ENCODE peak calls at places on chromosomes 2 and 18, in eight cellular contexts. T is HS-27A; L is stimulated activated CD4-positive, alpha-beta T cell treated with anti-CD3 and anti-CD28 coated beads, TNF-alpha, amount 100 ng/mL, for 48 hours; S is right atrium auricular region; Q is colonic mucosa; I is endothelial cell; N is astrocyte of the spinal cord; O is HS-5. Y is an unnamed sample.

GRCh38 chr18:43314931-43315330 is 37.6 kb upstream of the SYT4 start:
- DNase-seq in T (no peak), L (no peak), S (no peak), Q (no peak), I (no peak), N (peak; percentile 2), O (no peak), Y (no peak)

GRCh38 chr2:109722026-109722425 is 72.1 kb upstream of the RGPD5 start:
- DNase-seq in T (no peak), L (no peak), S (peak; percentile 56), Q (peak; percentile 22), I (no peak), N (no peak), O (no peak), Y (no peak)

GRCh38 chr2:23617167-23617787 is 232.3 kb downstream of the KLHL29 start:
- DNase-seq in T (no peak), L (no peak), S (peak; percentile 85), Q (no peak), I (no peak), N (peak; percentile 50), O (no peak), Y (no peak)

GRCh38 chr2:48551548-48551947 is 21.6 kb downstream of the STON1 start:
- DNase-seq in T (no peak), L (no peak), S (no peak), Q (no peak), I (no peak), N (peak; percentile 54), O (no peak), Y (no peak)

GRCh38 chr2:236168110-236169067 is at the start of gene GBX2:
- DNase-seq in T (no peak), L (no peak), S (no peak), Q (peak; percentile 72), I (peak; percentile 77), N (peak; percentile 72), O (no peak), Y (peak; percentile 74)

GRCh38 chr2:1300284-1300683 is 113.0 kb upstream of the TPO start:
- DNase-seq in T (no peak), L (no peak), S (peak; percentile 48), Q (no peak), I (no peak), N (no peak), O (no peak), Y (no peak)

GRCh38 chr2:238236571-238236970 is 3.3 kb downstream of the HES6 start:
- DNase-seq in T (no peak), L (no peak), S (no peak), Q (no peak), I (no peak), N (no peak), O (no peak), Y (no peak)

GRCh38 chr18:2935438-2936192 is 77.3 kb downstream of the LPIN2 start:
- DNase-seq in T (peak; percentile 14), L (no peak), S (no peak), Q (no peak), I (no peak), N (no peak), O (no peak), Y (no peak)

GRCh38 chr2:77484026-77484425 is 38.1 kb downstream of the LRRTM4 start:
- DNase-seq in T (no peak), L (no peak), S (no peak), Q (no peak), I (no peak), N (peak; percentile 17), O (no peak), Y (no peak)

GRCh38 chr2:96539215-96539920 is 2.8 kb downstream of the ARID5A start:
- DNase-seq in T (no peak), L (no peak), S (no peak), Q (no peak), I (no peak), N (no peak), O (no peak), Y (no peak)

GRCh38 chr18:73880387-73880786 is 267.2 kb downstream of the FBXO15 start:
- DNase-seq in T (no peak), L (no peak), S (no peak), Q (no peak), I (no peak), N (no peak), O (no peak), Y (no peak)

GRCh38 chr18:44035554-44035953 is 645.1 kb upstream of the SETBP1 start:
- DNase-seq in T (no peak), L (no peak), S (no peak), Q (no peak), I (no peak), N (no peak), O (no peak), Y (no peak)

GRCh38 chr18:7590800-7591560 is 23.9 kb downstream of the PTPRM start:
- DNase-seq in T (no peak), L (no peak), S (no peak), Q (no peak), I (no peak), N (no peak), O (no peak), Y (peak; percentile 60)

GRCh38 chr2:45274190-45274926 is 265.1 kb upstream of the SIX2 start:
- DNase-seq in T (no peak), L (no peak), S (no peak), Q (no peak), I (no peak), N (no peak), O (no peak), Y (no peak)

GRCh38 chr2:237542001-237542704 is 24.2 kb upstream of the PRLH start:
- DNase-seq in T (no peak), L (no peak), S (no peak), Q (no peak), I (no peak), N (no peak), O (no peak), Y (no peak)

GRCh38 chr2:45598545-45598944 is 12.5 kb downstream of the SRBD1 start:
- DNase-seq in T (no peak), L (no peak), S (no peak), Q (no peak), I (no peak), N (no peak), O (no peak), Y (no peak)

GRCh38 chr2:96920801-96921560 is 51.1 kb upstream of the SEMA4C start:
- DNase-seq in T (no peak), L (no peak), S (no peak), Q (no peak), I (no peak), N (no peak), O (no peak), Y (no peak)

GRCh38 chr2:172101707-172102158 is 967 bp downstream of the DLX2 start:
- DNase-seq in T (no peak), L (no peak), S (no peak), Q (no peak), I (no peak), N (no peak), O (no peak), Y (no peak)

GRCh38 chr2:67694464-67694863 is 297.3 kb downstream of the ETAA1 start:
- DNase-seq in T (no peak), L (no peak), S (no peak), Q (no peak), I (no peak), N (no peak), O (no peak), Y (no peak)

GRCh38 chr2:135742307-135742838 is 718 bp downstream of the UBXN4 start:
- DNase-seq in T (no peak), L (no peak), S (no peak), Q (peak; percentile 43), I (no peak), N (peak; percentile 69), O (peak; percentile 29), Y (no peak)

GRCh38 chr2:173749315-173749714 is 215.9 kb downstream of the SP3 start:
- DNase-seq in T (no peak), L (no peak), S (no peak), Q (no peak), I (no peak), N (peak; percentile 61), O (peak; percentile 19), Y (no peak)

GRCh38 chr2:235493775-235494715 is at the start of gene AGAP1:
- DNase-seq in T (no peak), L (no peak), S (peak; percentile 88), Q (peak; percentile 90), I (peak; percentile 87), N (peak; percentile 90), O (peak; percentile 49), Y (peak; percentile 84)

GRCh38 chr2:129748653-129749052 is 230.8 kb upstream of the RAB6C start:
- DNase-seq in T (no peak), L (no peak), S (no peak), Q (no peak), I (no peak), N (no peak), O (no peak), Y (peak; percentile 46)

GRCh38 chr2:26687785-26688184 is 4.7 kb upstream of the KCNK3 start:
- DNase-seq in T (no peak), L (no peak), S (no peak), Q (no peak), I (no peak), N (no peak), O (no peak), Y (no peak)

GRCh38 chr18:43420950-43421349 is 143.7 kb upstream of the SYT4 start:
- DNase-seq in T (no peak), L (no peak), S (no peak), Q (no peak), I (no peak), N (no peak), O (no peak), Y (peak; percentile 14)

GRCh38 chr18:21443776-21444464 is 156.6 kb downstream of the ESCO1 start:
- DNase-seq in T (no peak), L (no peak), S (no peak), Q (no peak), I (no peak), N (no peak), O (no peak), Y (no peak)

GRCh38 chr18:12287684-12288405 is 20.2 kb upstream of the TUBB6 start:
- DNase-seq in T (peak; percentile 95), L (no peak), S (peak; percentile 88), Q (peak; percentile 63), I (no peak), N (peak; percentile 90), O (peak; percentile 31), Y (peak; percentile 55)

GRCh38 chr2:128376241-128377041 is 57.8 kb upstream of the HS6ST1 start:
- DNase-seq in T (no peak), L (no peak), S (no peak), Q (no peak), I (no peak), N (no peak), O (no peak), Y (no peak)

GRCh38 chr18:24051256-24051947 is 36.8 kb downstream of the TTC39C start:
- DNase-seq in T (no peak), L (no peak), S (no peak), Q (no peak), I (no peak), N (peak; percentile 59), O (peak; percentile 35), Y (no peak)

GRCh38 chr2:40758778-40759177 is 306.9 kb upstream of the SLC8A1 start:
- DNase-seq in T (no peak), L (no peak), S (no peak), Q (no peak), I (no peak), N (no peak), O (no peak), Y (no peak)

GRCh38 chr2:69031466-69031865 is 18.5 kb downstream of the ANTXR1 start:
- DNase-seq in T (no peak), L (no peak), S (no peak), Q (no peak), I (no peak), N (no peak), O (no peak), Y (no peak)

GRCh38 chr2:64987001-64987962 is 1.9 kb upstream of the SLC1A4 start:
- DNase-seq in T (no peak), L (no peak), S (no peak), Q (no peak), I (no peak), N (peak; percentile 39), O (no peak), Y (no peak)

GRCh38 chr2:30267161-30267568 is 35.8 kb downstream of the LBH start:
- DNase-seq in T (no peak), L (peak; percentile 37), S (no peak), Q (no peak), I (no peak), N (no peak), O (no peak), Y (peak; percentile 38)

GRCh38 chr2:54122939-54123338 is 7.5 kb downstream of the ACYP2 start:
- DNase-seq in T (peak; percentile 49), L (no peak), S (no peak), Q (no peak), I (no peak), N (peak; percentile 69), O (no peak), Y (no peak)

Y was measured in WERI-Rb-1.